ENCODE peak calls at places on chromosomes 7 and 10, in nine cellular contexts. Q, V, H, L, W, C, A, P and X are unnamed samples.

GRCh38 chr7:27346531-27347260 is 104.1 kb downstream of the EVX1 start:
- DNase-seq in H (peak), V (no peak), P (no peak), A (no peak), Q (peak), C (peak), W (no peak), L (peak), X (peak)

GRCh38 chr7:24936121-24936824 is 43.7 kb downstream of the OSBPL3 start:
- DNase-seq in C (peak), L (peak), W (no peak), P (no peak), V (no peak), A (no peak), Q (no peak), H (no peak), X (no peak)

GRCh38 chr10:15306881-15307280 is 64.2 kb downstream of the FAM171A1 start:
- DNase-seq in P (no peak), H (no peak), V (no peak), L (no peak), W (no peak), C (no peak), A (no peak), Q (no peak), X (no peak)

GRCh38 chr7:11021468-11021867 is 47.8 kb downstream of the PHF14 start:
- DNase-seq in P (no peak), A (no peak), V (no peak), Q (no peak), W (no peak), C (no peak), L (no peak), H (no peak), X (no peak)

GRCh38 chr7:116698930-116699722 is 27.1 kb downstream of the MET start:
- DNase-seq in C (no peak), L (no peak), Q (no peak), H (no peak), W (no peak), V (no peak), P (no peak), A (no peak), X (no peak)

GRCh38 chr10:35331894-35332640 is 4.2 kb upstream of the CCNY start:
- DNase-seq in V (no peak), P (no peak), A (peak), C (peak), Q (no peak), H (peak), L (peak), W (no peak), X (peak)

GRCh38 chr7:128830231-128831177 is at the start of gene FLNC:
- DNase-seq in P (no peak), L (no peak), V (no peak), Q (peak), C (peak), W (no peak), A (no peak), H (no peak), X (no peak)

GRCh38 chr7:118195837-118196474 is 12.0 kb downstream of the LSM8 start:
- DNase-seq in H (peak), V (peak), W (no peak), C (peak), L (peak), P (no peak), Q (peak), A (peak), X (no peak)

GRCh38 chr10:96322275-96322674 is 18.0 kb downstream of the DNTT start:
- DNase-seq in P (no peak), H (no peak), A (no peak), L (no peak), Q (no peak), V (no peak), C (no peak), W (no peak), X (no peak)

GRCh38 chr7:503575-504111 is 16.0 kb downstream of the PDGFA start:
- DNase-seq in P (no peak), A (no peak), C (no peak), L (no peak), W (no peak), Q (no peak), V (no peak), H (peak), X (no peak)

GRCh38 chr7:155455132-155455693 is 2.7 kb upstream of the EN2 start:
- DNase-seq in W (no peak), P (no peak), A (no peak), Q (no peak), L (no peak), V (no peak), C (no peak), H (no peak), X (no peak)

GRCh38 chr7:98805956-98806838 is 63.6 kb downstream of the TMEM130 start:
- DNase-seq in W (no peak), V (peak), Q (no peak), C (no peak), P (no peak), A (no peak), H (no peak), L (no peak), X (no peak)

GRCh38 chr10:28453926-28454325 is 79.0 kb upstream of the WAC start:
- DNase-seq in C (no peak), W (no peak), Q (no peak), A (no peak), V (no peak), H (no peak), P (no peak), L (no peak), X (no peak)

GRCh38 chr7:30785786-30786185 is 14.6 kb downstream of the MINDY4 start:
- DNase-seq in H (no peak), C (no peak), Q (no peak), P (no peak), V (no peak), A (no peak), L (no peak), W (no peak), X (no peak)

GRCh38 chr7:155580367-155580766 is 34.0 kb upstream of the CNPY1 start:
- DNase-seq in Q (no peak), H (no peak), V (no peak), P (no peak), A (no peak), L (no peak), C (no peak), W (no peak), X (no peak)

GRCh38 chr7:90178592-90179279 is 24.5 kb downstream of the STEAP1 start:
- DNase-seq in L (no peak), A (no peak), H (peak), V (no peak), P (no peak), Q (no peak), C (peak), W (no peak), X (peak)

GRCh38 chr7:17274551-17275245 is 23.8 kb upstream of the AHR start:
- DNase-seq in H (no peak), W (peak), L (no peak), A (no peak), Q (no peak), V (no peak), P (peak), C (no peak), X (no peak)

GRCh38 chr7:78130443-78131200 is 332.0 kb downstream of the PHTF2 start:
- DNase-seq in W (no peak), Q (no peak), L (no peak), H (no peak), A (no peak), C (no peak), V (peak), P (no peak), X (no peak)

GRCh38 chr7:129845972-129846327 is 106.8 kb downstream of the UBE2H start:
- DNase-seq in A (no peak), Q (no peak), P (no peak), H (peak), C (peak), V (no peak), L (peak), W (no peak), X (peak)

GRCh38 chr7:22709857-22710256 is 17.1 kb upstream of the IL6 start:
- DNase-seq in H (no peak), L (no peak), Q (no peak), C (no peak), W (no peak), A (no peak), V (no peak), P (no peak), X (no peak)

GRCh38 chr7:11576340-11576739 is 255.7 kb downstream of the THSD7A start:
- DNase-seq in Q (no peak), C (no peak), V (no peak), L (no peak), P (no peak), W (no peak), A (no peak), H (no peak), X (no peak)

GRCh38 chr10:133200621-133201031 is 29.4 kb upstream of the UTF1 start:
- DNase-seq in A (no peak), V (no peak), P (no peak), C (no peak), W (no peak), L (no peak), Q (no peak), H (no peak), X (no peak)

GRCh38 chr10:121592155-121592890 is 5.9 kb downstream of the FGFR2 start:
- DNase-seq in V (no peak), W (no peak), C (no peak), L (no peak), A (no peak), P (no peak), Q (no peak), H (no peak), X (no peak)

GRCh38 chr10:7533657-7534479 is 123.0 kb upstream of the SFMBT2 start:
- DNase-seq in W (peak), P (no peak), V (no peak), A (no peak), L (no peak), H (no peak), Q (no peak), C (no peak), X (no peak)

GRCh38 chr7:117582219-117582704 is 102.4 kb downstream of the CFTR start:
- DNase-seq in P (no peak), H (peak), W (no peak), A (no peak), Q (no peak), V (no peak), L (peak), C (peak), X (peak)

GRCh38 chr7:194996-195829 is 2.8 kb downstream of the FAM20C start:
- DNase-seq in L (peak), A (peak), P (no peak), V (no peak), W (no peak), C (peak), H (no peak), Q (no peak), X (no peak)

GRCh38 chr10:48464871-48465736 is 139.8 kb downstream of the ARHGAP22 start:
- DNase-seq in Q (peak), W (no peak), A (no peak), C (no peak), L (no peak), V (no peak), P (no peak), H (no peak), X (no peak)